ENCODE peak calls at places on chromosomes 12 and 14, in six cellular contexts. L, H, N, J, P and X are unnamed samples.
A peak's percentile ranks its signal among the peaks of the same experiment; 100 is the strongest.

GRCh38 chr12:119479121-119479561 is 114.4 kb upstream of the TMEM233 start:
- DNase-seq in L (no peak), H (no peak), N (no peak), J (no peak), P (peak; percentile 54), X (no peak)

GRCh38 chr12:10364839-10365681 is 24.8 kb downstream of the KLRK1 start:
- DNase-seq in L (peak; percentile 69), H (peak; percentile 94), N (no peak), J (no peak), P (peak; percentile 72), X (no peak)

GRCh38 chr14:79018846-79019245 is 848.7 kb downstream of the NRXN3 start:
- DNase-seq in L (no peak), H (no peak), N (no peak), J (no peak), P (no peak), X (no peak)

GRCh38 chr12:129052373-129052772 is 199.1 kb downstream of the GLT1D1 start:
- DNase-seq in L (no peak), H (no peak), N (no peak), J (no peak), P (no peak), X (no peak)

GRCh38 chr12:56723889-56724659 is 1.0 kb downstream of the NACA start:
- DNase-seq in L (peak; percentile 34), H (peak; percentile 18), N (no peak), J (no peak), P (no peak), X (no peak)

GRCh38 chr12:11580125-11580751 is 69.2 kb upstream of the ETV6 start:
- DNase-seq in L (peak; percentile 32), H (no peak), N (no peak), J (no peak), P (no peak), X (peak; percentile 20)

GRCh38 chr14:76328457-76329137 is 47.3 kb upstream of the ESRRB start:
- DNase-seq in L (no peak), H (no peak), N (no peak), J (no peak), P (no peak), X (no peak)

GRCh38 chr12:122310636-122311035 is 44.3 kb upstream of the VPS33A start:
- DNase-seq in L (no peak), H (no peak), N (no peak), J (no peak), P (no peak), X (no peak)

GRCh38 chr12:57899010-57899662 is 42.2 kb upstream of the ATP23 start:
- DNase-seq in L (peak; percentile 49), H (no peak), N (peak; percentile 64), J (no peak), P (no peak), X (no peak)

GRCh38 chr14:90060312-90060964 is 1.4 kb upstream of the KCNK13 start:
- DNase-seq in L (peak; percentile 42), H (peak; percentile 87), N (peak; percentile 67), J (no peak), P (no peak), X (no peak)

GRCh38 chr12:47808049-47808448 is 11.7 kb downstream of the HDAC7 start:
- DNase-seq in L (no peak), H (peak; percentile 34), N (no peak), J (no peak), P (no peak), X (no peak)

GRCh38 chr14:60753264-60754126 is 18.9 kb downstream of the MNAT1 start:
- DNase-seq in L (no peak), H (no peak), N (peak; percentile 43), J (no peak), P (no peak), X (peak; percentile 16)

GRCh38 chr12:56487448-56488040 is 417 bp downstream of the GLS2 start:
- DNase-seq in L (peak; percentile 52), H (peak; percentile 77), N (peak; percentile 35), J (peak; percentile 80), P (no peak), X (no peak)

GRCh38 chr14:61502459-61503093 is 181.2 kb downstream of the PRKCH start:
- DNase-seq in L (no peak), H (peak; percentile 64), N (no peak), J (no peak), P (no peak), X (no peak)

GRCh38 chr14:82837611-82838140 is 1304.0 kb upstream of the SEL1L start:
- DNase-seq in L (no peak), H (no peak), N (no peak), J (no peak), P (no peak), X (peak; percentile 86)

GRCh38 chr12:69437073-69437472 is 33.1 kb upstream of the FRS2 start:
- DNase-seq in L (no peak), H (no peak), N (no peak), J (no peak), P (no peak), X (no peak)

GRCh38 chr12:110705309-110705708 is 16.4 kb upstream of the HVCN1 start:
- DNase-seq in L (no peak), H (no peak), N (no peak), J (no peak), P (no peak), X (no peak)

GRCh38 chr14:50038398-50039119 is 77.8 kb downstream of the VCPKMT start:
- DNase-seq in L (no peak), H (peak; percentile 26), N (peak; percentile 56), J (no peak), P (peak; percentile 67), X (no peak)
- TF ChIP-seq POLR2AphosphoS5 in L (peak; percentile 57), H (no peak), N (peak; percentile 56), J (peak; percentile 66), P (no peak), X (no peak)

GRCh38 chr14:68911594-68912227 is 67.4 kb downstream of the ACTN1 start:
- DNase-seq in L (peak; percentile 78), H (peak; percentile 97), N (peak; percentile 79), J (peak; percentile 87), P (peak; percentile 38), X (peak; percentile 42)
- TF ChIP-seq POLR2AphosphoS5 in L (peak; percentile 69), H (no peak), N (no peak), J (no peak), P (no peak), X (no peak)

GRCh38 chr14:45261209-45261608 is 8.2 kb upstream of the MIS18BP1 start:
- DNase-seq in L (no peak), H (no peak), N (no peak), J (no peak), P (no peak), X (no peak)
- TF ChIP-seq POLR2AphosphoS5 in L (no peak), H (no peak), N (no peak), J (no peak), P (no peak), X (no peak)

DNA sequence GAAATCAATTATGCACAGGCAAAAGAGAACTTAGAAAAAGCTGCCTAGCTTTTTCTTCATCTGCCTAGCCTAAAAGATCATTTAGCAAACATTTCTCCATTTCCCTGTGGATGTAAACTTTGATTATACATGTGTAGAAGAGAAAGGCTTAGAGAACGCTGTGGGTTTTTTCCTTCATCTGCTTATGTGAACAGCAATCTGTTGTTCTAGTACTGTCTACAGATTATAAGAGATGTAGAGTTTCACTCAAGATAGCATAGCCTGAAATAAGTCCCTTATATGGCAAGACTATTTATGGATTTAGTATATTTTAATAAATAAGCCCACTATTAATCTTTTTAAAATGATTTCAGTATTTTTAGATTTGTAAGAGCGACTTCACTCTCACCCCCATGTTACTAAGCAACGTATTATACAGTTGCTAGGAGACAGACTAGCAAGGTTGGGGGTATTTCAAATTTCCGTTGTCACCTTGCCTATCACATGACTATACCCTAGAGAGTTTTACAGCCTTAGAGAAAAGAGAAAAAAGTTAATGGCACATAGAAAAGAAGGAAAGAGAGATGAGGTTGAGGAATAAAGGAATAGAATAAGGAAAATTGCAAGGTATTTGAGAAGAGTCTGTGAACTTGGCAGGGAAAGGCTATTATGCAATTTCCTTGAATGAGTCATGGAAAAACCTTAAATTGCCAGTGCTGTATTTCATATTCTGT is 12.2 kb upstream of the TUBA1A start:
- DNase-seq in L (no peak), H (peak; percentile 72), N (peak; percentile 30), J (no peak), P (peak; percentile 85), X (peak; percentile 86)
- TF ChIP-seq POLR2AphosphoS5 in L (peak; percentile 47), H (no peak), N (no peak), J (no peak), P (no peak), X (no peak)